ENCODE peak calls at places on chromosomes 6 and 20, in eight cellular contexts. B, O, D, J, N, F, C and A are unnamed samples.

GRCh38 chr6:41200296-41200900 is 551 bp downstream of the TREML2 start:
- DNase-seq in C (peak; percentile 28), D (no peak), N (no peak), F (peak; percentile 51), O (no peak), B (peak; percentile 18), J (peak; percentile 68), A (no peak)

GRCh38 chr6:144447487-144447886 is 162.4 kb downstream of the UTRN start:
- DNase-seq in B (no peak), C (no peak), N (no peak), O (no peak), J (no peak), F (no peak), D (no peak), A (no peak)

GRCh38 chr20:11902264-11902663 is 15.4 kb upstream of the BTBD3 start:
- DNase-seq in O (peak; percentile 91), N (no peak), C (no peak), D (no peak), F (no peak), B (no peak), J (no peak), A (no peak)

GRCh38 chr6:23783901-23784300 is 342.1 kb upstream of the NRSN1 start:
- DNase-seq in O (no peak), F (no peak), D (no peak), C (no peak), N (no peak), B (no peak), J (no peak), A (no peak)

GRCh38 chr6:41505084-41506049 is 40.8 kb upstream of the FOXP4 start:
- DNase-seq in D (no peak), B (no peak), F (peak; percentile 81), N (peak; percentile 48), J (peak; percentile 24), O (no peak), C (peak; percentile 11), A (no peak)

GRCh38 chr6:142790257-142790656 is 154.7 kb downstream of the HIVEP2 start:
- DNase-seq in N (no peak), O (no peak), C (no peak), B (no peak), D (no peak), J (no peak), F (no peak), A (no peak)

GRCh38 chr6:80003841-80004198 is 629 bp upstream of the TTK start:
- DNase-seq in B (peak; percentile 2), N (peak; percentile 47), C (no peak), O (no peak), F (no peak), D (no peak), J (no peak), A (no peak)

GRCh38 chr20:23691675-23692074 is 2.8 kb upstream of the CST4 start:
- DNase-seq in B (no peak), D (no peak), J (no peak), O (no peak), F (no peak), C (no peak), N (no peak), A (no peak)

GRCh38 chr6:44221291-44221960 is 2.0 kb upstream of the SLC29A1 start:
- DNase-seq in N (peak; percentile 77), C (peak; percentile 68), B (peak; percentile 55), F (peak; percentile 93), D (peak; percentile 66), J (peak; percentile 84), O (peak; percentile 74), A (peak; percentile 59)

GRCh38 chr20:43981535-43981934 is 66.9 kb downstream of the TOX2 start:
- DNase-seq in C (no peak), O (no peak), F (no peak), D (no peak), N (no peak), B (no peak), J (no peak), A (no peak)

GRCh38 chr20:38872491-38873049 is 53.6 kb upstream of the FAM83D start:
- DNase-seq in D (no peak), O (no peak), N (no peak), J (peak; percentile 57), F (no peak), C (no peak), B (no peak), A (no peak)

GRCh38 chr20:38052870-38053269 is 19.3 kb downstream of the RPRD1B start:
- DNase-seq in B (no peak), N (no peak), D (no peak), O (no peak), J (no peak), C (no peak), F (no peak), A (no peak)

GRCh38 chr6:139369568-139370046 is 4.8 kb downstream of the CITED2 start:
- DNase-seq in J (no peak), F (no peak), C (no peak), O (peak; percentile 39), B (no peak), D (no peak), N (peak; percentile 39), A (no peak)

GRCh38 chr6:17919494-17919893 is 67.9 kb downstream of the KIF13A start:
- DNase-seq in D (no peak), C (no peak), J (no peak), O (no peak), N (no peak), B (no peak), F (no peak), A (no peak)